ENCODE peak calls at places on chromosomes 12 and 14, in five cellular contexts. D, R, B, L and Y are unnamed samples.

GRCh38 chr12:50922820-50923219 is 29.5 kb upstream of the HIGD1C start:
- DNase-seq in D (no peak), B (no peak), L (no peak), R (no peak), Y (no peak)

GRCh38 chr14:69204753-69205152 is 13.5 kb downstream of the EXD2 start:
- DNase-seq in R (no peak), D (no peak), L (no peak), B (no peak), Y (no peak)

GRCh38 chr12:76920182-76921014 is 41.6 kb upstream of the CSRP2 start:
- DNase-seq in B (no peak), L (no peak), D (no peak), R (no peak), Y (no peak)

GRCh38 chr14:79325071-79325470 is 886.2 kb downstream of the DIO2 start:
- DNase-seq in R (no peak), L (no peak), D (no peak), B (no peak), Y (no peak)

GRCh38 chr14:70871001-70871400 is 36.3 kb upstream of the PCNX1 start:
- DNase-seq in R (no peak), D (no peak), B (no peak), L (no peak), Y (no peak)

GRCh38 chr14:34029921-34030334 is 79.1 kb upstream of the EGLN3 start:
- DNase-seq in B (no peak), L (no peak), R (no peak), D (peak), Y (no peak)

GRCh38 chr12:48351022-48351708 is 446 bp upstream of the ZNF641 start:
- DNase-seq in B (no peak), D (no peak), L (no peak), R (no peak), Y (peak)

GRCh38 chr14:85344847-85345591 is 184.9 kb upstream of the FLRT2 start:
- DNase-seq in B (no peak), D (no peak), R (no peak), L (no peak), Y (no peak)

GRCh38 chr12:25459541-25459951 is 93.5 kb downstream of the LMNTD1 start:
- DNase-seq in R (peak), D (no peak), L (no peak), B (no peak), Y (no peak)

GRCh38 chr12:79407671-79408622 is 282.8 kb downstream of the PAWR start:
- DNase-seq in R (no peak), D (peak), B (no peak), L (peak), Y (peak)

GRCh38 chr12:124456652-124457152 is 110.7 kb downstream of the NCOR2 start:
- DNase-seq in R (peak), D (no peak), L (no peak), B (peak), Y (peak)

GRCh38 chr12:106245767-106246166 is 2.1 kb downstream of the CKAP4 start:
- DNase-seq in D (no peak), B (no peak), L (no peak), R (no peak), Y (no peak)

GRCh38 chr14:24880689-24881088 is 169.3 kb downstream of the STXBP6 start:
- DNase-seq in R (no peak), D (no peak), B (no peak), L (no peak), Y (no peak)

GRCh38 chr14:72154645-72155378 is 222.6 kb downstream of the RGS6 start:
- DNase-seq in B (no peak), L (no peak), D (no peak), R (no peak), Y (no peak)

GRCh38 chr14:91241848-91242247 is 2.7 kb downstream of the GPR68 start:
- DNase-seq in B (no peak), D (no peak), L (no peak), R (peak), Y (no peak)

GRCh38 chr12:78002878-78003277 is 172.2 kb downstream of the NAV3 start:
- DNase-seq in L (no peak), D (no peak), R (no peak), B (no peak), Y (no peak)

GRCh38 chr14:74935340-74935640 is 12.2 kb upstream of the RPS6KL1 start:
- DNase-seq in R (no peak), B (no peak), D (no peak), L (no peak), Y (no peak)

GRCh38 chr12:25733541-25733940 is 180.5 kb upstream of the LMNTD1 start:
- DNase-seq in L (no peak), B (no peak), D (no peak), R (no peak), Y (no peak)

GRCh38 chr14:75279739-75280447 is 1.3 kb downstream of the FOS start:
- DNase-seq in D (no peak), L (no peak), R (no peak), B (no peak), Y (no peak)

GRCh38 chr12:9590441-9590840 is 17.3 kb downstream of the KLRB1 start:
- DNase-seq in R (no peak), B (no peak), L (no peak), D (no peak), Y (no peak)

GRCh38 chr14:92568621-92569479 is 55.3 kb downstream of the RIN3 start:
- DNase-seq in D (no peak), B (no peak), L (no peak), R (peak), Y (peak)

GRCh38 chr14:64758711-64759554 is 54.7 kb downstream of the PLEKHG3 start:
- DNase-seq in B (no peak), D (no peak), R (no peak), L (peak), Y (no peak)

GRCh38 chr12:103962493-103962892 is 3.2 kb upstream of the TDG start:
- DNase-seq in B (no peak), L (no peak), D (no peak), R (no peak), Y (no peak)

GRCh38 chr12:15527201-15527782 is 205.0 kb downstream of the PTPRO start:
- DNase-seq in R (no peak), D (peak), L (no peak), B (no peak), Y (no peak)

GRCh38 chr12:10354502-10354901 is 35.3 kb downstream of the KLRK1 start:
- DNase-seq in D (no peak), R (no peak), L (no peak), B (no peak), Y (no peak)

GRCh38 chr14:99357151-99357550 is 85.2 kb upstream of the BCL11B start:
- DNase-seq in L (no peak), D (no peak), R (no peak), B (no peak), Y (no peak)

GRCh38 chr12:56385873-56386272 is 23.2 kb upstream of the APOF start:
- DNase-seq in L (no peak), B (no peak), D (no peak), R (no peak), Y (no peak)

GRCh38 chr12:108589028-108589839 is 8.7 kb downstream of the TMEM119 start:
- DNase-seq in B (no peak), L (no peak), D (no peak), R (no peak), Y (no peak)

GRCh38 chr14:54610051-54610977 is 43.4 kb downstream of the SAMD4A start:
- DNase-seq in B (no peak), L (no peak), D (no peak), R (no peak), Y (no peak)

GRCh38 chr12:116019415-116019814 is 258.1 kb downstream of the MED13L start:
- DNase-seq in L (no peak), B (no peak), D (no peak), R (no peak), Y (no peak)